ENCODE peak calls at places on chromosomes 16 and 17, in four cellular contexts. F is CD4-positive, CD25-positive, alpha-beta regulatory T cell; W is posterior cingulate gyrus; S is A549. A is an unnamed sample.

GRCh38 chr17:75343007-75343406 is 53.8 kb upstream of the SLC25A19 start:
- DNase-seq in F (no peak), W (no peak), S (no peak), A (no peak)

GRCh38 chr16:77211880-77212735 is 12.9 kb downstream of the SYCE1L start:
- DNase-seq in F (peak), W (no peak), S (peak), A (peak)

GRCh38 chr16:31471875-31472558 is at the start of gene TGFB1I1:
- DNase-seq in F (no peak), W (no peak), S (peak), A (peak)

GRCh38 chr16:66054095-66054494 is 312.4 kb upstream of the CDH5 start:
- DNase-seq in F (no peak), W (no peak), S (no peak), A (no peak)

GRCh38 chr17:60640503-60640902 is 37.1 kb upstream of the BCAS3 start:
- DNase-seq in F (peak), W (no peak), S (peak), A (no peak)

GRCh38 chr17:46742539-46743270 is 75.8 kb downstream of the WNT3 start:
- DNase-seq in F (no peak), W (no peak), S (peak), A (peak)

GRCh38 chr16:53154513-53154912 is 99.7 kb downstream of the CHD9 start:
- DNase-seq in F (no peak), W (no peak), S (no peak), A (no peak)

GRCh38 chr17:76681222-76682137 is 29.3 kb downstream of the MXRA7 start:
- DNase-seq in F (peak), W (peak), S (peak), A (peak)

GRCh38 chr16:27839419-27839818 is 224.1 kb downstream of the GSG1L start:
- DNase-seq in F (no peak), W (no peak), S (no peak), A (peak)

GRCh38 chr16:996672-997071 is 15.1 kb downstream of the SOX8 start:
- DNase-seq in F (peak), W (no peak), S (no peak), A (no peak)

A was measured in LoVo.